ENCODE peak calls at places on chromosomes 7 and 10, in five cellular contexts. R, S, J, G and V are unnamed samples.
A peak's percentile ranks its signal among the peaks of the same experiment; 100 is the strongest.

GRCh38 chr10:49185213-49185612 is 3.0 kb downstream of the TMEM273 start:
- DNase-seq in S (no peak), J (no peak), R (no peak), G (no peak), V (no peak)

GRCh38 chr10:14009315-14010082 is 321.2 kb downstream of the FRMD4A start:
- DNase-seq in S (no peak), J (peak; percentile 90), G (peak; percentile 90), R (no peak), V (peak; percentile 68)

GRCh38 chr7:84236398-84236797 is 41.8 kb upstream of the SEMA3A start:
- DNase-seq in J (peak; percentile 82), G (peak; percentile 73), R (no peak), S (no peak), V (no peak)

GRCh38 chr10:70053896-70054641 is 1.4 kb downstream of the MACROH2A2 start:
- DNase-seq in R (peak; percentile 25), J (no peak), G (no peak), S (peak; percentile 16), V (no peak)

GRCh38 chr10:26507441-26507840 is 69.3 kb downstream of the APBB1IP start:
- DNase-seq in G (peak; percentile 32), S (no peak), J (no peak), R (no peak), V (no peak)

GRCh38 chr10:23069019-23069665 is 26.2 kb upstream of the MSRB2 start:
- DNase-seq in R (no peak), S (no peak), J (no peak), G (no peak), V (no peak)

GRCh38 chr7:31335161-31335888 is 5.2 kb downstream of the NEUROD6 start:
- DNase-seq in S (no peak), R (no peak), G (no peak), J (no peak), V (no peak)

GRCh38 chr10:125049216-125049903 is 107.4 kb downstream of the ZRANB1 start:
- DNase-seq in G (no peak), J (no peak), R (no peak), S (no peak), V (no peak)

GRCh38 chr7:136912339-136912738 is 43.9 kb downstream of the CHRM2 start:
- DNase-seq in R (no peak), S (no peak), J (no peak), G (no peak), V (no peak)

GRCh38 chr7:68038621-68039314 is 1042.1 kb downstream of the TYW1 start:
- DNase-seq in R (no peak), J (no peak), S (no peak), G (peak; percentile 22), V (no peak)

GRCh38 chr10:106711313-106711906 is 453.1 kb downstream of the SORCS1 start:
- DNase-seq in R (no peak), J (no peak), S (peak; percentile 32), G (peak; percentile 28), V (no peak)

GRCh38 chr7:107594961-107595737 is 15.1 kb downstream of the BCAP29 start:
- DNase-seq in S (no peak), J (peak; percentile 94), R (no peak), G (peak; percentile 96), V (no peak)

GRCh38 chr7:79912213-79912633 is 222.4 kb upstream of the GNAI1 start:
- DNase-seq in J (no peak), R (no peak), S (no peak), G (no peak), V (peak; percentile 21)

GRCh38 chr10:94963901-94964300 is 25.4 kb downstream of the CYP2C9 start:
- DNase-seq in S (no peak), G (peak; percentile 57), R (no peak), J (peak; percentile 13), V (no peak)

GRCh38 chr10:78362406-78363022 is 328.9 kb downstream of the RPS24 start:
- DNase-seq in G (peak; percentile 50), S (peak; percentile 26), J (no peak), R (peak; percentile 40), V (peak; percentile 83)

DNA sequence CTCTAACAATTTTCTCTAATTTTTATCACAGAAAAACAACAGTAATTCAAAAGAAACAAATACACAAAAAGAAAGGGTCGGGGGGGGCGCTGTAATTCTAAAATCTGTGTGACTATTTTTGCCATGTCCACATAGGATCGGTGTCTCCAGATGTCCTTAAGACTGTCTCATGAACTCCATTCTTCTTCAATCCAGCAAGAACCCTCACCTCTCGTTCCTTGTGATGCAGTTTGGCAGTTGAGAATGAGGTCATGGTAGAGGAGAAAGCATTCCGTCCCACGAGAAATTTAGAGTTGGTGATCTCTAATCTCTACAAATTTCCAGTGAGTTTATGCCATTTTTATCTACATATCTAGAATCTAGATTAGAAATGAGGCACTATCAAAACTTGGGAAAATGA is 394.7 kb downstream of the TFEC start:
- DNase-seq in J (no peak), S (no peak), R (no peak), G (no peak), V (no peak)
- H3K4me1 ChIP-seq in J (peaks cover 3% of the 10 kb centered on the region), S (no peaks in the 10 kb centered on the region), R (no peaks in the 10 kb centered on the region), G (peaks cover 18% of the 10 kb centered on the region), V (peaks cover 14% of the 10 kb centered on the region)

GRCh38 chr7:114981323-114981722 is 59.4 kb downstream of the MDFIC start:
- DNase-seq in G (no peak), J (no peak), R (no peak), S (no peak), V (no peak)
- H3K4me1 ChIP-seq in G (peaks cover 3% of the 10 kb centered on the region), J (peaks cover 3% of the 10 kb centered on the region), R (peaks cover 5% of the 10 kb centered on the region), S (peaks cover 70% of the 10 kb centered on the region), V (no peaks in the 10 kb centered on the region)

GRCh38 chr7:148704966-148705365 is 6.3 kb downstream of the CUL1 start:
- DNase-seq in R (no peak), S (no peak), J (no peak), G (no peak), V (no peak)

GRCh38 chr7:148701414-148701813 is 2.7 kb downstream of the CUL1 start:
- DNase-seq in R (no peak), S (no peak), J (peak; percentile 38), G (peak; percentile 50), V (no peak)

GRCh38 chr7:148700693-148701092 is 2.0 kb downstream of the CUL1 start:
- DNase-seq in G (peak; percentile 72), J (peak; percentile 50), S (no peak), R (no peak), V (no peak)

GRCh38 chr7:148704189-148704588 is 5.5 kb downstream of the CUL1 start:
- DNase-seq in S (no peak), R (no peak), G (no peak), J (no peak), V (no peak)

DNA sequence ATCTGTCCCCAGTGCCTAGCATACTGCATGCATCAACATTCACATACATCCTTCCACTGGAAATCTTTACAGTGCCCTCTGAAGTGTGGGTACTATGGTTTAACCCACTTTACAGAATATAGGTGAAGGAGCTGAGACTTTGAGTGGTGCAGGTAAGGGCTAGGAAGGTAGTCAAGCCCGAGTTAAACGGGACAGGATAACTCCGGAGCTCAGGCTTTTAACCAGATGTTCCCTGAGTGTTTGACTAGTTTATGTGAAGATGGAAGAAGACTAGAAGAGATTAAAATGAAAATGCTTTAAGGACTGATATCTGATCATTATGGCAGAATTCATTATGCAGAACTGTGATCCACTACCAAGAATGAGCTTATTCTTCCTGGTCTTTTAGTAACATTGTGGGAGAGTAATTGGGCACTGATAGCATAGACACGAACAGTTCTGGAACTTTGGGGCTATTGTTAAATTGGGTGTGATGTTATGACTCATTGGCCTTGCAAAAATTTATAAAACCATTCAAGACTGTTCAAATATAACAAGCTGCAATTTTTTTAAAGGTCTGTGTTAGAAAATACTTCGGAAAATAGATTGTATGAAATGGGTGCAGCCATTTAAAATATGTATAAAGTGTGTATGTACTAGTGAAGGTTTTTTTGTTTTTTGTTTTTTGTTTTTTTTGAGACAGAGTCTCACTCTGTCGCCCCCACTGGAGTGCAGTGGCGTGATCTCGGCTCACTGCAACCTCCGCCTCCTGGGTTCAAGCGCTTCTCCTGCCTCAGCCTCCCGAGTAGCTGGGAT is 4.4 kb downstream of the CUL1 start:
- DNase-seq in G (peak; percentile 41), J (no peak), S (no peak), R (no peak), V (no peak)
- H3K4me1 ChIP-seq in G (peaks cover 40% of the 10 kb centered on the region), J (peaks cover 11% of the 10 kb centered on the region), S (peaks cover 97% of the 10 kb centered on the region), R (peaks cover 29% of the 10 kb centered on the region), V (peaks cover 24% of the 10 kb centered on the region)

GRCh38 chr10:24383681-24384106 is 174.8 kb downstream of the KIAA1217 start:
- DNase-seq in G (peak; percentile 98), R (peak; percentile 87), S (peak; percentile 86), J (peak; percentile 98), V (peak; percentile 93)

GRCh38 chr10:24382979-24383663 is 174.2 kb downstream of the KIAA1217 start:
- DNase-seq in G (no peak), J (no peak), R (no peak), S (no peak), V (no peak)

GRCh38 chr10:24381235-24382010 is 172.5 kb downstream of the KIAA1217 start:
- DNase-seq in R (no peak), S (no peak), J (no peak), G (no peak), V (no peak)

GRCh38 chr10:24382596-24382978 is 173.6 kb downstream of the KIAA1217 start:
- DNase-seq in J (no peak), R (no peak), S (no peak), G (no peak), V (no peak)

DNA sequence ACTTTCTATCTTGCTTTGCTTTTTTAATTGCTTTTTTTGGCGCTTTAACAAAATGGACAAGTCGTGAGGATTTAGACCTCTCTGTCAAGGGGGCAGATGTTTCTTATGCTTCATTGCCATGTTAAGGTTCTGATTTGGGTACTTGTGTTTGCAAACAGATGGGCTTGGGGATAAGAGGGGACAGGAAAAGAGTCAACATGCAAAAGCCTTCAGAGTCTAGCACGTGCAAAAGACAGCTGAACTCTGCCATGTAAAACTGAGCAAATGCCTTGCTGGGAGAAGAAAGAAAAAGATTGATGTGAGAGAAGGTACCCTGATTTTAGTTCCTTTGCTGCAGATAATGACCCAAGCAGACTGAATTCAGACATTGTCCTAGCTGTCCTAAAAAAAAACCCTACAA is 173.1 kb downstream of the KIAA1217 start:
- DNase-seq in G (no peak), J (no peak), R (no peak), S (no peak), V (no peak)
- H3K4me1 ChIP-seq in G (peaks cover 6% of the 10 kb centered on the region), J (peaks cover 7% of the 10 kb centered on the region), R (peaks cover 5% of the 10 kb centered on the region), S (peaks cover 47% of the 10 kb centered on the region), V (peaks cover 28% of the 10 kb centered on the region)

DNA sequence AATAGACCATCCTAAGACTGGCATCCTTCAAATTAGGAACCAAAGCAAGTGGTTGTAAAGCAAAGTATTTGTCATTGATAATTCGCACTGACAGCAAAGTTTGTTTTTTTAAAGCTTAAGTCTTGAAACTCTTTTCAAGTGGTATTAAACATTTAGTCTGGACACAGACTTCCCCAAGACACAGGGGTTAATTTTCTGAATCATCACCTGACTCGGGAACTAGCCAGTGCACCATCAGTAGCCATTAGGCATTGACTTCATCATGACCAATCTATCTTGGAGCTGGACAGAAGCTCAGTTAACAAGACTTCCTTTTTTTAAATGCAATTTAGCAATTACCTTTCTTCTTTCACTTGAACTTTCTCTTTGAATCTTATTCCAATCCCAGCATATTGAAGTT is 210.6 kb downstream of the ZNF365 start:
- DNase-seq in J (peak; percentile 73), S (no peak), R (no peak), G (peak; percentile 41), V (peak; percentile 62)
- H3K4me1 ChIP-seq in J (peaks cover 30% of the 10 kb centered on the region), S (peaks cover 14% of the 10 kb centered on the region), R (no peaks in the 10 kb centered on the region), G (peaks cover 66% of the 10 kb centered on the region), V (peaks cover 71% of the 10 kb centered on the region)